ENCODE peak calls at places on chromosomes 13 and 19, in five cellular contexts. W is GM06990, C is GM23338, X is MCF 10A, Q is amniotic stem cell. J is an unnamed sample.

GRCh38 chr19:271856-272255 is 19.3 kb downstream of the PLPP2 start:
- DNase-seq in W (no peak), C (no peak), X (no peak), Q (no peak), J (no peak)

GRCh38 chr19:55385236-55385748 is 440 bp upstream of the RPL28 start:
- DNase-seq in W (peak), C (peak), X (peak), Q (peak), J (peak)

GRCh38 chr19:11626252-11626651 is 29.0 kb downstream of the ZNF627 start:
- DNase-seq in W (no peak), C (no peak), X (no peak), Q (no peak), J (no peak)

GRCh38 chr13:114124921-114125320 is 7.5 kb downstream of the RASA3 start:
- DNase-seq in W (no peak), C (no peak), X (peak), Q (peak), J (no peak)

GRCh38 chr13:107373551-107373950 is 805.6 kb upstream of the ARGLU1 start:
- DNase-seq in W (no peak), C (peak), X (peak), Q (peak), J (peak)

GRCh38 chr13:40433577-40433976 is 232.9 kb downstream of the FOXO1 start:
- DNase-seq in W (peak), C (no peak), X (no peak), Q (no peak), J (no peak)

GRCh38 chr13:99604636-99605035 is 103.4 kb downstream of the TM9SF2 start:
- DNase-seq in W (no peak), C (no peak), X (no peak), Q (no peak), J (no peak)

GRCh38 chr13:68810660-68811059 is 1297.0 kb upstream of the ATXN8OS start:
- DNase-seq in W (no peak), C (peak), X (peak), Q (no peak), J (peak)

GRCh38 chr19:33465834-33466233 is 55.8 kb downstream of the PEPD start:
- DNase-seq in W (no peak), C (no peak), X (no peak), Q (no peak), J (no peak)

GRCh38 chr19:28313633-28314032 is 899.3 kb downstream of the UQCRFS1 start:
- DNase-seq in W (no peak), C (no peak), X (no peak), Q (no peak), J (no peak)

GRCh38 chr13:22311734-22312404 is 641.0 kb downstream of the FGF9 start:
- DNase-seq in W (no peak), C (no peak), X (no peak), Q (no peak), J (no peak)

GRCh38 chr19:33432408-33433170 is 59.1 kb downstream of the CEBPG start:
- DNase-seq in W (no peak), C (no peak), X (no peak), Q (no peak), J (no peak)

GRCh38 chr19:28519218-28519779 is 693.7 kb downstream of the UQCRFS1 start:
- DNase-seq in W (no peak), C (no peak), X (no peak), Q (no peak), J (no peak)

GRCh38 chr13:79988573-79988972 is 352.4 kb downstream of the SPRY2 start:
- DNase-seq in W (no peak), C (no peak), X (no peak), Q (no peak), J (no peak)

GRCh38 chr13:79525458-79525857 is 44.5 kb downstream of the NDFIP2 start:
- DNase-seq in W (no peak), C (no peak), X (peak), Q (no peak), J (no peak)